ENCODE peak calls at places on chromosomes 7 and 10, in nine cellular contexts. One of them, this sample, is unnamed.

GRCh38 chr7:139737221-139738100 is 40.3 kb downstream of the HIPK2 start:
- DNase-seq in esophagus squamous epithelium: no peak
- DNase-seq in AG09309: no peak
- DNase-seq in astrocyte: no peak
- DNase-seq in PC-9: no peak
- DNase-seq in spleen: no peak
- DNase-seq in foreskin fibroblast: no peak
- DNase-seq in astrocyte of the cerebellum: no peak
- DNase-seq in aorta: no peak
- DNase-seq in this sample: no peak

GRCh38 chr7:84022686-84023308 is 171.8 kb downstream of the SEMA3A start:
- DNase-seq in esophagus squamous epithelium: no peak
- DNase-seq in AG09309: no peak
- DNase-seq in astrocyte: peak; percentile 38
- DNase-seq in PC-9: peak; percentile 98
- DNase-seq in spleen: no peak
- DNase-seq in foreskin fibroblast: no peak
- DNase-seq in astrocyte of the cerebellum: no peak
- DNase-seq in aorta: no peak
- DNase-seq in this sample: peak; percentile 60

GRCh38 chr7:1693991-1694524 is 24.0 kb downstream of the ELFN1 start:
- DNase-seq in esophagus squamous epithelium: no peak
- DNase-seq in AG09309: no peak
- DNase-seq in astrocyte: peak; percentile 60
- DNase-seq in PC-9: no peak
- DNase-seq in spleen: peak; percentile 42
- DNase-seq in foreskin fibroblast: peak; percentile 17
- DNase-seq in astrocyte of the cerebellum: peak; percentile 5
- DNase-seq in aorta: peak; percentile 50
- DNase-seq in this sample: no peak

GRCh38 chr10:127694580-127695193 is 42.3 kb upstream of the FOXI2 start:
- DNase-seq in esophagus squamous epithelium: no peak
- DNase-seq in AG09309: no peak
- DNase-seq in astrocyte: no peak
- DNase-seq in PC-9: no peak
- DNase-seq in spleen: no peak
- DNase-seq in foreskin fibroblast: no peak
- DNase-seq in astrocyte of the cerebellum: no peak
- DNase-seq in aorta: no peak
- DNase-seq in this sample: peak; percentile 11

GRCh38 chr7:16548428-16548827 is 21.8 kb downstream of the LRRC72 start:
- DNase-seq in esophagus squamous epithelium: no peak
- DNase-seq in AG09309: no peak
- DNase-seq in astrocyte: no peak
- DNase-seq in PC-9: no peak
- DNase-seq in spleen: no peak
- DNase-seq in foreskin fibroblast: no peak
- DNase-seq in astrocyte of the cerebellum: no peak
- DNase-seq in aorta: no peak
- DNase-seq in this sample: no peak

GRCh38 chr7:76048668-76048988 is 722 bp downstream of the MDH2 start:
- DNase-seq in esophagus squamous epithelium: no peak
- DNase-seq in AG09309: no peak
- DNase-seq in astrocyte: no peak
- DNase-seq in PC-9: no peak
- DNase-seq in spleen: no peak
- DNase-seq in foreskin fibroblast: no peak
- DNase-seq in astrocyte of the cerebellum: no peak
- DNase-seq in aorta: no peak
- DNase-seq in this sample: no peak

GRCh38 chr7:44307301-44307900 is 18.0 kb downstream of the CAMK2B start:
- DNase-seq in esophagus squamous epithelium: no peak
- DNase-seq in AG09309: no peak
- DNase-seq in astrocyte: peak; percentile 23
- DNase-seq in PC-9: peak; percentile 61
- DNase-seq in spleen: no peak
- DNase-seq in foreskin fibroblast: peak; percentile 62
- DNase-seq in astrocyte of the cerebellum: no peak
- DNase-seq in aorta: no peak
- DNase-seq in this sample: peak; percentile 51

GRCh38 chr10:86291616-86292340 is 74.8 kb downstream of the GRID1 start:
- DNase-seq in esophagus squamous epithelium: no peak
- DNase-seq in AG09309: no peak
- DNase-seq in astrocyte: no peak
- DNase-seq in PC-9: no peak
- DNase-seq in spleen: peak; percentile 61
- DNase-seq in foreskin fibroblast: no peak
- DNase-seq in astrocyte of the cerebellum: no peak
- DNase-seq in aorta: no peak
- DNase-seq in this sample: no peak

GRCh38 chr10:117431160-117431559 is 55.9 kb upstream of the PDZD8 start:
- DNase-seq in esophagus squamous epithelium: no peak
- DNase-seq in AG09309: no peak
- DNase-seq in astrocyte: no peak
- DNase-seq in PC-9: no peak
- DNase-seq in spleen: no peak
- DNase-seq in foreskin fibroblast: peak; percentile 53
- DNase-seq in astrocyte of the cerebellum: no peak
- DNase-seq in aorta: no peak
- DNase-seq in this sample: peak; percentile 70

GRCh38 chr7:119935418-119936025 is 337.5 kb upstream of the KCND2 start:
- DNase-seq in esophagus squamous epithelium: no peak
- DNase-seq in AG09309: no peak
- DNase-seq in astrocyte: peak; percentile 5
- DNase-seq in PC-9: no peak
- DNase-seq in spleen: no peak
- DNase-seq in foreskin fibroblast: peak; percentile 6
- DNase-seq in astrocyte of the cerebellum: peak; percentile 31
- DNase-seq in aorta: no peak
- DNase-seq in this sample: peak; percentile 57

GRCh38 chr7:13104128-13104527 is 416.7 kb downstream of the ARL4A start:
- DNase-seq in esophagus squamous epithelium: no peak
- DNase-seq in AG09309: no peak
- DNase-seq in astrocyte: no peak
- DNase-seq in PC-9: peak; percentile 41
- DNase-seq in spleen: no peak
- DNase-seq in foreskin fibroblast: no peak
- DNase-seq in astrocyte of the cerebellum: no peak
- DNase-seq in aorta: no peak
- DNase-seq in this sample: peak; percentile 48

GRCh38 chr7:24283900-24284698 is at the start of gene NPY:
- DNase-seq in esophagus squamous epithelium: no peak
- DNase-seq in AG09309: no peak
- DNase-seq in astrocyte: no peak
- DNase-seq in PC-9: no peak
- DNase-seq in spleen: peak; percentile 78
- DNase-seq in foreskin fibroblast: no peak
- DNase-seq in astrocyte of the cerebellum: no peak
- DNase-seq in aorta: no peak
- DNase-seq in this sample: no peak

GRCh38 chr7:33667261-33667660 is 238.1 kb upstream of the BMPER start:
- DNase-seq in esophagus squamous epithelium: no peak
- DNase-seq in AG09309: no peak
- DNase-seq in astrocyte: peak; percentile 8
- DNase-seq in PC-9: no peak
- DNase-seq in spleen: no peak
- DNase-seq in foreskin fibroblast: peak; percentile 34
- DNase-seq in astrocyte of the cerebellum: no peak
- DNase-seq in aorta: no peak
- DNase-seq in this sample: peak; percentile 83

GRCh38 chr10:14653271-14654161 is 121.2 kb downstream of the FAM107B start:
- DNase-seq in esophagus squamous epithelium: no peak
- DNase-seq in AG09309: peak; percentile 80
- DNase-seq in astrocyte: peak; percentile 70
- DNase-seq in PC-9: peak; percentile 96
- DNase-seq in spleen: no peak
- DNase-seq in foreskin fibroblast: peak; percentile 63
- DNase-seq in astrocyte of the cerebellum: peak; percentile 59
- DNase-seq in aorta: peak; percentile 52
- DNase-seq in this sample: peak; percentile 91

GRCh38 chr10:43128958-43129706 is 9.1 kb upstream of the CSGALNACT2 start:
- DNase-seq in esophagus squamous epithelium: no peak
- DNase-seq in AG09309: peak; percentile 95
- DNase-seq in astrocyte: peak; percentile 98
- DNase-seq in PC-9: peak; percentile 79
- DNase-seq in spleen: peak; percentile 22
- DNase-seq in foreskin fibroblast: peak; percentile 96
- DNase-seq in astrocyte of the cerebellum: peak; percentile 87
- DNase-seq in aorta: peak; percentile 55
- DNase-seq in this sample: peak; percentile 72

GRCh38 chr10:124364674-124365073 is 54.0 kb downstream of the OAT start:
- DNase-seq in esophagus squamous epithelium: no peak
- DNase-seq in AG09309: no peak
- DNase-seq in astrocyte: no peak
- DNase-seq in PC-9: no peak
- DNase-seq in spleen: peak; percentile 22
- DNase-seq in foreskin fibroblast: no peak
- DNase-seq in astrocyte of the cerebellum: no peak
- DNase-seq in aorta: no peak
- DNase-seq in this sample: no peak

GRCh38 chr10:6119423-6119822 is 30.6 kb downstream of the RBM17 start:
- DNase-seq in esophagus squamous epithelium: no peak
- DNase-seq in AG09309: no peak
- DNase-seq in astrocyte: no peak
- DNase-seq in PC-9: no peak
- DNase-seq in spleen: no peak
- DNase-seq in foreskin fibroblast: no peak
- DNase-seq in astrocyte of the cerebellum: no peak
- DNase-seq in aorta: no peak
- DNase-seq in this sample: peak; percentile 57

GRCh38 chr7:517848-518629 is 1.6 kb downstream of the PDGFA start:
- DNase-seq in esophagus squamous epithelium: no peak
- DNase-seq in AG09309: no peak
- DNase-seq in astrocyte: peak; percentile 62
- DNase-seq in PC-9: peak; percentile 45
- DNase-seq in spleen: no peak
- DNase-seq in foreskin fibroblast: peak; percentile 64
- DNase-seq in astrocyte of the cerebellum: no peak
- DNase-seq in aorta: peak; percentile 85
- DNase-seq in this sample: peak; percentile 73

GRCh38 chr7:516606-517456 is 2.8 kb downstream of the PDGFA start:
- DNase-seq in esophagus squamous epithelium: no peak
- DNase-seq in AG09309: peak; percentile 46
- DNase-seq in astrocyte: peak; percentile 73
- DNase-seq in PC-9: peak; percentile 71
- DNase-seq in spleen: no peak
- DNase-seq in foreskin fibroblast: peak; percentile 77
- DNase-seq in astrocyte of the cerebellum: peak; percentile 32
- DNase-seq in aorta: peak; percentile 76
- DNase-seq in this sample: peak; percentile 82

GRCh38 chr7:515628-516027 is 4.0 kb downstream of the PDGFA start:
- DNase-seq in esophagus squamous epithelium: no peak
- DNase-seq in AG09309: no peak
- DNase-seq in astrocyte: no peak
- DNase-seq in PC-9: no peak
- DNase-seq in spleen: no peak
- DNase-seq in foreskin fibroblast: no peak
- DNase-seq in astrocyte of the cerebellum: no peak
- DNase-seq in aorta: no peak
- DNase-seq in this sample: no peak

GRCh38 chr7:514651-515598 is 4.7 kb downstream of the PDGFA start:
- DNase-seq in esophagus squamous epithelium: no peak
- DNase-seq in AG09309: no peak
- DNase-seq in astrocyte: peak; percentile 43
- DNase-seq in PC-9: no peak
- DNase-seq in spleen: no peak
- DNase-seq in foreskin fibroblast: no peak
- DNase-seq in astrocyte of the cerebellum: no peak
- DNase-seq in aorta: peak; percentile 75
- DNase-seq in this sample: peak; percentile 85

GRCh38 chr7:516216-516605 is 3.4 kb downstream of the PDGFA start:
- DNase-seq in esophagus squamous epithelium: no peak
- DNase-seq in AG09309: no peak
- DNase-seq in astrocyte: no peak
- DNase-seq in PC-9: no peak
- DNase-seq in spleen: no peak
- DNase-seq in foreskin fibroblast: no peak
- DNase-seq in astrocyte of the cerebellum: no peak
- DNase-seq in aorta: no peak
- DNase-seq in this sample: no peak
- H3K4me3 ChIP-seq in esophagus squamous epithelium: peak overlapping the region; percentile 63
- H3K4me3 ChIP-seq in AG09309: peak overlapping the region; percentile 73
- H3K4me3 ChIP-seq in astrocyte: peak overlapping the region; percentile 58
- H3K4me3 ChIP-seq in PC-9: no peak overlapping the region
- H3K4me3 ChIP-seq in spleen: peak overlapping the region; percentile 75
- H3K4me3 ChIP-seq in foreskin fibroblast: peak overlapping the region; percentile 12
- H3K4me3 ChIP-seq in astrocyte of the cerebellum: no peak overlapping the region
- H3K4me3 ChIP-seq in aorta: peak overlapping the region; percentile 89
- H3K4me3 ChIP-seq in this sample: peak overlapping the region; percentile 32

DNA sequence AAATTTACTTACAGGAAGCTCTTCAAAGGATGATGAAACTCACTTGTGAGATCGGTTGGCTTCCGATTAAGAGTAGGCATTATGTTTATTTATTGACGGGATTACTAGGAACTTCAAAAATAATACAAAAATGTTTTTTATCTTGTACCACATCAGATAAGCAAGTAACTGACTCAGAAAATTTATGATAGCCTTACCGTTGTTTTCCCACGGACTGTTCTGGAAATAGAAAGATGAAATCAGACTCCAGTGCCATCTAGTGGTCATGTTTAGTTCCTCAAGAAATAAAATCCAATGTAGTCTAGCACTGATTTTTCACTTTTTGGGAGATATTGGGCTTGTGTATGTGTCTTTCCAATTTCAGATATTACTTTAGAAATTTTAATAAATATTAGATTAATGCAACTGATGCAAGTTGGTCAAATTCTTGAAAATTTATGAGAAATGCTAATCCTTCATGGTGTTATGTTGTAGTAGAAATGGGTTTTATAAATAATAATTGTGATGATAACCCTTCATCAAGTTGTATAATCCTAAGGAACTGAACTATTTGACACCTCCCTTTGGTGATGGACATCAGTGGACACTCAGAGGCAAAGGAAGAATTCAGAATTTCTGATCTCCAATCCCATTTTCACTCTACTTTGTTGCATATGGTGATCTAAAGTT is 168.8 kb downstream of the TMEM26 start:
- DNase-seq in esophagus squamous epithelium: no peak
- DNase-seq in AG09309: peak; percentile 68
- DNase-seq in astrocyte: peak; percentile 67
- DNase-seq in PC-9: peak; percentile 74
- DNase-seq in spleen: no peak
- DNase-seq in foreskin fibroblast: peak; percentile 45
- DNase-seq in astrocyte of the cerebellum: peak; percentile 59
- DNase-seq in aorta: no peak
- DNase-seq in this sample: peak; percentile 63
- H3K4me3 ChIP-seq in esophagus squamous epithelium: no peak overlapping the region
- H3K4me3 ChIP-seq in AG09309: no peak overlapping the region
- H3K4me3 ChIP-seq in astrocyte: no peak overlapping the region
- H3K4me3 ChIP-seq in PC-9: peak overlapping the region; percentile 14
- H3K4me3 ChIP-seq in spleen: no peak overlapping the region
- H3K4me3 ChIP-seq in foreskin fibroblast: no peak overlapping the region
- H3K4me3 ChIP-seq in astrocyte of the cerebellum: no peak overlapping the region
- H3K4me3 ChIP-seq in aorta: no peak overlapping the region
- H3K4me3 ChIP-seq in this sample: no peak overlapping the region

GRCh38 chr10:21527634-21528451 is 2.4 kb upstream of the SKIDA1 start:
- DNase-seq in esophagus squamous epithelium: no peak
- DNase-seq in AG09309: no peak
- DNase-seq in astrocyte: peak; percentile 80
- DNase-seq in PC-9: no peak
- DNase-seq in spleen: no peak
- DNase-seq in foreskin fibroblast: no peak
- DNase-seq in astrocyte of the cerebellum: no peak
- DNase-seq in aorta: no peak
- DNase-seq in this sample: no peak
- H3K4me3 ChIP-seq in esophagus squamous epithelium: peak overlapping the region; percentile 85
- H3K4me3 ChIP-seq in AG09309: peak overlapping the region; percentile 76
- H3K4me3 ChIP-seq in astrocyte: peak overlapping the region; percentile 66
- H3K4me3 ChIP-seq in PC-9: peak overlapping the region; percentile 71
- H3K4me3 ChIP-seq in spleen: peak overlapping the region; percentile 70
- H3K4me3 ChIP-seq in foreskin fibroblast: peak overlapping the region; percentile 62
- H3K4me3 ChIP-seq in astrocyte of the cerebellum: peak overlapping the region; percentile 51
- H3K4me3 ChIP-seq in aorta: peak overlapping the region; percentile 62
- H3K4me3 ChIP-seq in this sample: peak overlapping the region; percentile 46

GRCh38 chr10:4332764-4333473 is 493.1 kb upstream of the AKR1E2 start:
- DNase-seq in esophagus squamous epithelium: no peak
- DNase-seq in AG09309: no peak
- DNase-seq in astrocyte: no peak
- DNase-seq in PC-9: no peak
- DNase-seq in spleen: no peak
- DNase-seq in foreskin fibroblast: no peak
- DNase-seq in astrocyte of the cerebellum: no peak
- DNase-seq in aorta: no peak
- DNase-seq in this sample: no peak
- H3K4me3 ChIP-seq in esophagus squamous epithelium: no peak overlapping the region
- H3K4me3 ChIP-seq in AG09309: no peak overlapping the region
- H3K4me3 ChIP-seq in astrocyte: no peak overlapping the region
- H3K4me3 ChIP-seq in PC-9: no peak overlapping the region
- H3K4me3 ChIP-seq in spleen: no peak overlapping the region
- H3K4me3 ChIP-seq in foreskin fibroblast: no peak overlapping the region
- H3K4me3 ChIP-seq in astrocyte of the cerebellum: no peak overlapping the region
- H3K4me3 ChIP-seq in aorta: no peak overlapping the region
- H3K4me3 ChIP-seq in this sample: no peak overlapping the region